ENCODE peak calls at places on chromosomes 12 and 14, in four cellular contexts. I is RWPE1, A is upper lobe of right lung, F is GM23338. S is an unnamed sample.

GRCh38 chr14:64663174-64663573 is 41.0 kb upstream of the PLEKHG3 start:
- DNase-seq in I (no peak), A (no peak), F (no peak), S (no peak)

GRCh38 chr14:52154992-52155655 is 86.3 kb upstream of the NID2 start:
- DNase-seq in I (no peak), A (no peak), F (no peak), S (no peak)

GRCh38 chr14:23146423-23146910 is 27.4 kb upstream of the CEBPE start:
- DNase-seq in I (no peak), A (no peak), F (no peak), S (peak)

GRCh38 chr12:64390275-64390851 is at the start of gene C12orf56:
- DNase-seq in I (peak), A (no peak), F (peak), S (peak)

GRCh38 chr12:125888921-125889320 is 823.7 kb downstream of the AACS start:
- DNase-seq in I (no peak), A (no peak), F (no peak), S (no peak)

GRCh38 chr14:83757896-83758295 is 1772.0 kb upstream of the FLRT2 start:
- DNase-seq in I (no peak), A (no peak), F (no peak), S (no peak)

GRCh38 chr12:2356601-2357125 is 303.9 kb downstream of the CACNA1C start:
- DNase-seq in I (no peak), A (no peak), F (no peak), S (no peak)

GRCh38 chr12:104340917-104341611 is 37.5 kb downstream of the EID3 start:
- DNase-seq in I (no peak), A (no peak), F (no peak), S (peak)

GRCh38 chr12:101552277-101552676 is 42.5 kb upstream of the MYBPC1 start:
- DNase-seq in I (peak), A (no peak), F (no peak), S (peak)

GRCh38 chr12:130413909-130414308 is 76.2 kb downstream of the PIWIL1 start:
- DNase-seq in I (no peak), A (no peak), F (no peak), S (no peak)

GRCh38 chr12:2679816-2680675 is 114.7 kb upstream of the FKBP4 start:
- DNase-seq in I (no peak), A (no peak), F (no peak), S (peak)

GRCh38 chr12:67425394-67425793 is 156.2 kb downstream of the CAND1 start:
- DNase-seq in I (no peak), A (no peak), F (no peak), S (no peak)

S was measured in endodermal cell.